ENCODE peak calls at places on chromosomes 3 and 15, in six cellular contexts. One of them, this sample, is unnamed.

GRCh38 chr15:71329041-71329440 is 213.8 kb downstream of the THSD4 start:
- DNase-seq in NCI-H1092 treated with DMSO at 0.1 percent for 48 hours: no peak
- DNase-seq in activated T-helper 1 cell treated with Interleukin-2 at 50 U/mL for 16 hours: no peak
- DNase-seq in M059J: peak
- DNase-seq in nephron progenitor cell: no peak
- DNase-seq in RPMI8226: no peak
- DNase-seq in this sample: no peak

GRCh38 chr3:72739521-72740466 is 108.5 kb downstream of the SHQ1 start:
- DNase-seq in NCI-H1092 treated with DMSO at 0.1 percent for 48 hours: no peak
- DNase-seq in activated T-helper 1 cell treated with Interleukin-2 at 50 U/mL for 16 hours: no peak
- DNase-seq in M059J: peak
- DNase-seq in nephron progenitor cell: no peak
- DNase-seq in RPMI8226: no peak
- DNase-seq in this sample: no peak

GRCh38 chr3:42979044-42979962 is at the start of gene GASK1A:
- DNase-seq in NCI-H1092 treated with DMSO at 0.1 percent for 48 hours: no peak
- DNase-seq in activated T-helper 1 cell treated with Interleukin-2 at 50 U/mL for 16 hours: no peak
- DNase-seq in M059J: peak
- DNase-seq in nephron progenitor cell: peak
- DNase-seq in RPMI8226: peak
- DNase-seq in this sample: peak

GRCh38 chr3:56799251-56799882 is 2.4 kb downstream of the ARHGEF3 start:
- DNase-seq in NCI-H1092 treated with DMSO at 0.1 percent for 48 hours: peak
- DNase-seq in activated T-helper 1 cell treated with Interleukin-2 at 50 U/mL for 16 hours: no peak
- DNase-seq in M059J: peak
- DNase-seq in nephron progenitor cell: no peak
- DNase-seq in RPMI8226: peak
- DNase-seq in this sample: peak

GRCh38 chr15:70832176-70832575 is 21.8 kb downstream of the LARP6 start:
- DNase-seq in NCI-H1092 treated with DMSO at 0.1 percent for 48 hours: no peak
- DNase-seq in activated T-helper 1 cell treated with Interleukin-2 at 50 U/mL for 16 hours: no peak
- DNase-seq in M059J: no peak
- DNase-seq in nephron progenitor cell: no peak
- DNase-seq in RPMI8226: no peak
- DNase-seq in this sample: no peak

GRCh38 chr3:52518723-52519444 is 14.8 kb downstream of the NT5DC2 start:
- DNase-seq in NCI-H1092 treated with DMSO at 0.1 percent for 48 hours: no peak
- DNase-seq in activated T-helper 1 cell treated with Interleukin-2 at 50 U/mL for 16 hours: no peak
- DNase-seq in M059J: no peak
- DNase-seq in nephron progenitor cell: peak
- DNase-seq in RPMI8226: no peak
- DNase-seq in this sample: no peak

GRCh38 chr15:68310811-68311463 is 33.4 kb downstream of the FEM1B start:
- DNase-seq in NCI-H1092 treated with DMSO at 0.1 percent for 48 hours: no peak
- DNase-seq in activated T-helper 1 cell treated with Interleukin-2 at 50 U/mL for 16 hours: no peak
- DNase-seq in M059J: no peak
- DNase-seq in nephron progenitor cell: no peak
- DNase-seq in RPMI8226: no peak
- DNase-seq in this sample: no peak

GRCh38 chr15:78059110-78059839 is 18.2 kb downstream of the TBC1D2B start:
- DNase-seq in NCI-H1092 treated with DMSO at 0.1 percent for 48 hours: no peak
- DNase-seq in activated T-helper 1 cell treated with Interleukin-2 at 50 U/mL for 16 hours: no peak
- DNase-seq in M059J: peak
- DNase-seq in nephron progenitor cell: no peak
- DNase-seq in RPMI8226: no peak
- DNase-seq in this sample: no peak

GRCh38 chr15:101615986-101616848 is 36.0 kb downstream of the TM2D3 start:
- DNase-seq in NCI-H1092 treated with DMSO at 0.1 percent for 48 hours: peak
- DNase-seq in activated T-helper 1 cell treated with Interleukin-2 at 50 U/mL for 16 hours: no peak
- DNase-seq in M059J: peak
- DNase-seq in nephron progenitor cell: peak
- DNase-seq in RPMI8226: no peak
- DNase-seq in this sample: no peak

GRCh38 chr3:153768559-153769469 is 352.4 kb upstream of the ARHGEF26 start:
- DNase-seq in NCI-H1092 treated with DMSO at 0.1 percent for 48 hours: peak
- DNase-seq in activated T-helper 1 cell treated with Interleukin-2 at 50 U/mL for 16 hours: peak
- DNase-seq in M059J: peak
- DNase-seq in nephron progenitor cell: peak
- DNase-seq in RPMI8226: peak
- DNase-seq in this sample: no peak

GRCh38 chr15:50997371-50998051 is 89.0 kb downstream of the AP4E1 start:
- DNase-seq in NCI-H1092 treated with DMSO at 0.1 percent for 48 hours: no peak
- DNase-seq in activated T-helper 1 cell treated with Interleukin-2 at 50 U/mL for 16 hours: no peak
- DNase-seq in M059J: no peak
- DNase-seq in nephron progenitor cell: no peak
- DNase-seq in RPMI8226: no peak
- DNase-seq in this sample: no peak

GRCh38 chr3:183527980-183528379 is 27.5 kb downstream of the KLHL6 start:
- DNase-seq in NCI-H1092 treated with DMSO at 0.1 percent for 48 hours: no peak
- DNase-seq in activated T-helper 1 cell treated with Interleukin-2 at 50 U/mL for 16 hours: no peak
- DNase-seq in M059J: no peak
- DNase-seq in nephron progenitor cell: no peak
- DNase-seq in RPMI8226: no peak
- DNase-seq in this sample: no peak

GRCh38 chr15:75171408-75171807 is 30.3 kb upstream of the C15orf39 start:
- DNase-seq in NCI-H1092 treated with DMSO at 0.1 percent for 48 hours: no peak
- DNase-seq in activated T-helper 1 cell treated with Interleukin-2 at 50 U/mL for 16 hours: no peak
- DNase-seq in M059J: peak
- DNase-seq in nephron progenitor cell: no peak
- DNase-seq in RPMI8226: peak
- DNase-seq in this sample: no peak

GRCh38 chr3:39100500-39100886 is 6.9 kb downstream of the GORASP1 start:
- DNase-seq in NCI-H1092 treated with DMSO at 0.1 percent for 48 hours: no peak
- DNase-seq in activated T-helper 1 cell treated with Interleukin-2 at 50 U/mL for 16 hours: no peak
- DNase-seq in M059J: no peak
- DNase-seq in nephron progenitor cell: no peak
- DNase-seq in RPMI8226: no peak
- DNase-seq in this sample: no peak

GRCh38 chr3:153614131-153614530 is 452.1 kb downstream of the RAP2B start:
- DNase-seq in NCI-H1092 treated with DMSO at 0.1 percent for 48 hours: no peak
- DNase-seq in activated T-helper 1 cell treated with Interleukin-2 at 50 U/mL for 16 hours: no peak
- DNase-seq in M059J: no peak
- DNase-seq in nephron progenitor cell: no peak
- DNase-seq in RPMI8226: no peak
- DNase-seq in this sample: no peak

GRCh38 chr15:68725736-68726135 is 95.0 kb downstream of the ANP32A start:
- DNase-seq in NCI-H1092 treated with DMSO at 0.1 percent for 48 hours: no peak
- DNase-seq in activated T-helper 1 cell treated with Interleukin-2 at 50 U/mL for 16 hours: no peak
- DNase-seq in M059J: no peak
- DNase-seq in nephron progenitor cell: no peak
- DNase-seq in RPMI8226: no peak
- DNase-seq in this sample: no peak

GRCh38 chr15:31311735-31312134 is 14.9 kb upstream of the KLF13 start:
- DNase-seq in NCI-H1092 treated with DMSO at 0.1 percent for 48 hours: no peak
- DNase-seq in activated T-helper 1 cell treated with Interleukin-2 at 50 U/mL for 16 hours: no peak
- DNase-seq in M059J: no peak
- DNase-seq in nephron progenitor cell: no peak
- DNase-seq in RPMI8226: no peak
- DNase-seq in this sample: no peak

GRCh38 chr3:195270350-195271115 is 426 bp downstream of the XXYLT1 start:
- DNase-seq in NCI-H1092 treated with DMSO at 0.1 percent for 48 hours: peak
- DNase-seq in activated T-helper 1 cell treated with Interleukin-2 at 50 U/mL for 16 hours: no peak
- DNase-seq in M059J: peak
- DNase-seq in nephron progenitor cell: peak
- DNase-seq in RPMI8226: peak
- DNase-seq in this sample: peak

GRCh38 chr3:135771760-135772159 is 193.8 kb upstream of the PPP2R3A start:
- DNase-seq in NCI-H1092 treated with DMSO at 0.1 percent for 48 hours: no peak
- DNase-seq in activated T-helper 1 cell treated with Interleukin-2 at 50 U/mL for 16 hours: no peak
- DNase-seq in M059J: no peak
- DNase-seq in nephron progenitor cell: no peak
- DNase-seq in RPMI8226: no peak
- DNase-seq in this sample: peak

GRCh38 chr15:56040081-56041035 is 46.9 kb upstream of the NEDD4 start:
- DNase-seq in NCI-H1092 treated with DMSO at 0.1 percent for 48 hours: no peak
- DNase-seq in activated T-helper 1 cell treated with Interleukin-2 at 50 U/mL for 16 hours: no peak
- DNase-seq in M059J: peak
- DNase-seq in nephron progenitor cell: no peak
- DNase-seq in RPMI8226: no peak
- DNase-seq in this sample: no peak

GRCh38 chr15:71278989-71279756 is 163.9 kb downstream of the THSD4 start:
- DNase-seq in NCI-H1092 treated with DMSO at 0.1 percent for 48 hours: peak
- DNase-seq in activated T-helper 1 cell treated with Interleukin-2 at 50 U/mL for 16 hours: no peak
- DNase-seq in M059J: peak
- DNase-seq in nephron progenitor cell: no peak
- DNase-seq in RPMI8226: no peak
- DNase-seq in this sample: no peak

GRCh38 chr3:152374260-152374990 is 105.7 kb downstream of the MBNL1 start:
- DNase-seq in NCI-H1092 treated with DMSO at 0.1 percent for 48 hours: no peak
- DNase-seq in activated T-helper 1 cell treated with Interleukin-2 at 50 U/mL for 16 hours: no peak
- DNase-seq in M059J: no peak
- DNase-seq in nephron progenitor cell: no peak
- DNase-seq in RPMI8226: no peak
- DNase-seq in this sample: no peak

GRCh38 chr3:133262371-133262770 is 137.5 kb upstream of the BFSP2 start:
- DNase-seq in NCI-H1092 treated with DMSO at 0.1 percent for 48 hours: no peak
- DNase-seq in activated T-helper 1 cell treated with Interleukin-2 at 50 U/mL for 16 hours: no peak
- DNase-seq in M059J: no peak
- DNase-seq in nephron progenitor cell: no peak
- DNase-seq in RPMI8226: no peak
- DNase-seq in this sample: no peak

GRCh38 chr3:58880182-58880581 is 169.6 kb downstream of the CFAP20DC start:
- DNase-seq in NCI-H1092 treated with DMSO at 0.1 percent for 48 hours: no peak
- DNase-seq in activated T-helper 1 cell treated with Interleukin-2 at 50 U/mL for 16 hours: no peak
- DNase-seq in M059J: peak
- DNase-seq in nephron progenitor cell: no peak
- DNase-seq in RPMI8226: no peak
- DNase-seq in this sample: no peak

GRCh38 chr15:98699591-98700424 is 51.5 kb downstream of the IGF1R start:
- DNase-seq in NCI-H1092 treated with DMSO at 0.1 percent for 48 hours: no peak
- DNase-seq in activated T-helper 1 cell treated with Interleukin-2 at 50 U/mL for 16 hours: no peak
- DNase-seq in M059J: no peak
- DNase-seq in nephron progenitor cell: no peak
- DNase-seq in RPMI8226: no peak
- DNase-seq in this sample: no peak

GRCh38 chr15:75760689-75761435 is 48.2 kb upstream of the CSPG4 start:
- DNase-seq in NCI-H1092 treated with DMSO at 0.1 percent for 48 hours: no peak
- DNase-seq in activated T-helper 1 cell treated with Interleukin-2 at 50 U/mL for 16 hours: no peak
- DNase-seq in M059J: no peak
- DNase-seq in nephron progenitor cell: no peak
- DNase-seq in RPMI8226: no peak
- DNase-seq in this sample: no peak